ENCODE peak calls at places on chromosomes 4 and X, in six cellular contexts. One of them, this sample, is unnamed.

GRCh38 chrX:43589735-43590515 is 66.2 kb upstream of the MAOA start:
- DNase-seq in SK-N-SH: no peak
- DNase-seq in H9: no peak
- DNase-seq in OCI-LY7: no peak
- DNase-seq in astrocyte: no peak
- DNase-seq in neural progenitor cell: no peak
- DNase-seq in this sample: no peak

GRCh38 chrX:86917959-86918358 is 599.6 kb upstream of the KLHL4 start:
- DNase-seq in SK-N-SH: no peak
- DNase-seq in H9: no peak
- DNase-seq in OCI-LY7: no peak
- DNase-seq in astrocyte: no peak
- DNase-seq in neural progenitor cell: no peak
- DNase-seq in this sample: no peak

GRCh38 chrX:56758456-56758855 is 29.4 kb downstream of the NBDY start:
- DNase-seq in SK-N-SH: no peak
- DNase-seq in H9: no peak
- DNase-seq in OCI-LY7: no peak
- DNase-seq in astrocyte: no peak
- DNase-seq in neural progenitor cell: no peak
- DNase-seq in this sample: no peak

GRCh38 chrX:23385242-23385641 is 50.6 kb downstream of the PTCHD1 start:
- DNase-seq in SK-N-SH: no peak
- DNase-seq in H9: no peak
- DNase-seq in OCI-LY7: no peak
- DNase-seq in astrocyte: no peak
- DNase-seq in neural progenitor cell: no peak
- DNase-seq in this sample: no peak

GRCh38 chrX:65920620-65921019 is 119.3 kb downstream of the VSIG4 start:
- DNase-seq in SK-N-SH: no peak
- DNase-seq in H9: no peak
- DNase-seq in OCI-LY7: no peak
- DNase-seq in astrocyte: no peak
- DNase-seq in neural progenitor cell: peak
- DNase-seq in this sample: no peak

GRCh38 chrX:16547644-16548043 is 102.3 kb upstream of the S100G start:
- DNase-seq in SK-N-SH: no peak
- DNase-seq in H9: no peak
- DNase-seq in OCI-LY7: no peak
- DNase-seq in astrocyte: no peak
- DNase-seq in neural progenitor cell: no peak
- DNase-seq in this sample: no peak

GRCh38 chr4:150140774-150141400 is 62.6 kb downstream of the DCLK2 start:
- DNase-seq in SK-N-SH: no peak
- DNase-seq in H9: no peak
- DNase-seq in OCI-LY7: no peak
- DNase-seq in astrocyte: peak
- DNase-seq in neural progenitor cell: no peak
- DNase-seq in this sample: no peak

GRCh38 chr4:16532240-16532990 is 306.1 kb upstream of the TAPT1 start:
- DNase-seq in SK-N-SH: no peak
- DNase-seq in H9: no peak
- DNase-seq in OCI-LY7: no peak
- DNase-seq in astrocyte: peak
- DNase-seq in neural progenitor cell: no peak
- DNase-seq in this sample: no peak

GRCh38 chr4:185470503-185471195 is 884 bp downstream of the CCDC110 start:
- DNase-seq in SK-N-SH: peak
- DNase-seq in H9: peak
- DNase-seq in OCI-LY7: peak
- DNase-seq in astrocyte: no peak
- DNase-seq in neural progenitor cell: peak
- DNase-seq in this sample: peak

GRCh38 chrX:18701621-18702361 is 5.7 kb upstream of the PPEF1 start:
- DNase-seq in SK-N-SH: no peak
- DNase-seq in H9: no peak
- DNase-seq in OCI-LY7: no peak
- DNase-seq in astrocyte: peak
- DNase-seq in neural progenitor cell: no peak
- DNase-seq in this sample: no peak

GRCh38 chr4:86895692-86896488 is 3.7 kb upstream of the C4orf36 start:
- DNase-seq in SK-N-SH: peak
- DNase-seq in H9: no peak
- DNase-seq in OCI-LY7: peak
- DNase-seq in astrocyte: peak
- DNase-seq in neural progenitor cell: peak
- DNase-seq in this sample: peak

GRCh38 chr4:124717101-124717500 is 4.6 kb upstream of the ANKRD50 start:
- DNase-seq in SK-N-SH: no peak
- DNase-seq in H9: no peak
- DNase-seq in OCI-LY7: no peak
- DNase-seq in astrocyte: no peak
- DNase-seq in neural progenitor cell: no peak
- DNase-seq in this sample: no peak

GRCh38 chr4:157992038-157992706 is 180.7 kb downstream of the GASK1B start:
- DNase-seq in SK-N-SH: peak
- DNase-seq in H9: no peak
- DNase-seq in OCI-LY7: peak
- DNase-seq in astrocyte: peak
- DNase-seq in neural progenitor cell: peak
- DNase-seq in this sample: no peak

GRCh38 chrX:132094169-132094568 is 33.7 kb downstream of the FRMD7 start:
- DNase-seq in SK-N-SH: no peak
- DNase-seq in H9: no peak
- DNase-seq in OCI-LY7: no peak
- DNase-seq in astrocyte: peak
- DNase-seq in neural progenitor cell: no peak
- DNase-seq in this sample: no peak

GRCh38 chrX:143664302-143664701 is 28.4 kb upstream of the SLITRK4 start:
- DNase-seq in SK-N-SH: peak
- DNase-seq in H9: no peak
- DNase-seq in OCI-LY7: peak
- DNase-seq in astrocyte: no peak
- DNase-seq in neural progenitor cell: peak
- DNase-seq in this sample: no peak

GRCh38 chrX:93422693-93423092 is 250.7 kb downstream of the NAP1L3 start:
- DNase-seq in SK-N-SH: peak
- DNase-seq in H9: peak
- DNase-seq in OCI-LY7: peak
- DNase-seq in astrocyte: no peak
- DNase-seq in neural progenitor cell: peak
- DNase-seq in this sample: peak

GRCh38 chr4:160129439-160129838 is 1026.6 kb downstream of the RAPGEF2 start:
- DNase-seq in SK-N-SH: no peak
- DNase-seq in H9: no peak
- DNase-seq in OCI-LY7: no peak
- DNase-seq in astrocyte: peak
- DNase-seq in neural progenitor cell: no peak
- DNase-seq in this sample: no peak

GRCh38 chr4:6844986-6845385 is 62.5 kb downstream of the KIAA0232 start:
- DNase-seq in SK-N-SH: peak
- DNase-seq in H9: no peak
- DNase-seq in OCI-LY7: no peak
- DNase-seq in astrocyte: no peak
- DNase-seq in neural progenitor cell: peak
- DNase-seq in this sample: peak

DNA sequence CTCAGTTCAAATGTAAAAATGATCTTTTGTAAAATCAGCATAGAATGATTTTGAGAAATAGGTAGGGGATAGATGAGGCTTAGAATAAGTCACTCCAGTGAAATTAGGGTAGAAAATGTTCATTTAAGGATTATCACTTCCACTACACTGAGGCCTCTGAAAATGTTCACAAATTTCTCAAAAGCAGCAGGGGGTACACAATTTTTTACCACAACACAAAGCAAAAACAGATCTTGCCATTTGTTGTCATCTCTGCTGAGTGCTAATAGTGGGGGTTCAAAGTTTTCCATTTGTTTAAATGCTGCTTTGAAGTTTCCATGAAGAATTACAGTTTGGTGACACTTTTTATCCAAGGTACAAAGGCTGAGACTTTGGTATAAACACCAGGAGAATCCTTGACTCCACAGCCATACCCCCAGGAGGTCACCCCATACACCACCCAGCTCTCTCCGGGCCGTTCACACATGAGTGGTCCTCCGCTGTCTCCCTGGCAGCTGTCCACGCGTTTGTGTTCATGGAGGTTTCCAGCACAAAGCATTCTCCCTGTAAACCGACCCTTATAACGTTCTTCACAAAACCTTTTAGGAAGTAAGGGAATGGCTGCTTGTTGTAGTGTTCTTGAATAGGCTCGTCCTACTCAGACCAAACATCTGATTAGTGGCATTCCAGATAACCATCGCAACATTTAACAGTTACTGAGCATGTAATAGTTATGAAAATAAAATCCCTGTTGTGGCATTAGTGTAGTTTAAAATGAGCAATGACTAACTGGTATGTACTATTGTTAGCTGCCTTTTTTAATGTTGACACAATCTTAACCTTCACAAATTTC is 71.0 kb downstream of the PRSS12 start:
- DNase-seq in SK-N-SH: no peak
- DNase-seq in H9: peak
- DNase-seq in OCI-LY7: no peak
- DNase-seq in astrocyte: peak
- DNase-seq in neural progenitor cell: peak
- DNase-seq in this sample: no peak
- H3K27ac ChIP-seq in SK-N-SH: peak
- H3K27ac ChIP-seq in H9: peak
- H3K27ac ChIP-seq in OCI-LY7: peak
- H3K27ac ChIP-seq in astrocyte: peak
- H3K27ac ChIP-seq in neural progenitor cell: no peak
- H3K27ac ChIP-seq in this sample: peak

DNA sequence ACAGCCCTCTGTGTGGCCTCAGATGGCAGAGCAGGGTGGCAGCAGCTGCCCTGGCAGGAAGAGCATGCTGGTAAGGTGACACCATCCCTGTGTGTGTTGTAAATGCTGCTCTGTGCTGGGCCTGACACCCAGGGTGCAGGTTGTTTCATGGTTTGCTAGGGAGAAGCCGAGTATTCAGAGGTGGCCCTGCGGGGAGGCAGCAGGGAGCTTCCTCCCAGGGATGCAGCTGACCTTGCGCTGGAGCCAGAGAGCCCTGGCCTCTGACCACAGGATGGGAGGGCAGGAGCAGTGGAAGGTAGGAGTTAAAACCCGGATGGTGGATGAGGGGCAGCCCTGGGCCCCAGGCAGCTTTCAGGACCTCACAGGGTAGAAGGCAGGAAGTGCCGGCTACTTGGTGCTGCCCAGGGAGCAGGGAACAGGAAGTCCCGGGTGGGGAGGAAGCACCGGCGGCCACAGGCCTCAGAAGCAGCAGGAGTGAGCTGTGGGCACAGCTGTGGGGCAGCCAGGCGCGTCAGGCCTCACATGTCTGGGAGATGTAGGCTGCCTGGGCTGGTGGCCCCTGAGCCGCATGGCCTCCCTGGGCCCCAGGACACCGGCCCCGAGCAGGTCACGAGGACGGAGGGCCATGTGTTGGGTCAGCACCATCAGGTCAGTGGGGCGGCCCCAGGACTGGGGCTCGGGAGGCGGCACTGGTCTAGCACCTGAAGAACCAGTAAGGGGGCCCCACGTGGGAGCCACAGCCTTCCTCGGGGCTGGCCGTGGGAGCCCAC is 19.1 kb downstream of the SH3BP2 start:
- DNase-seq in SK-N-SH: peak
- DNase-seq in H9: peak
- DNase-seq in OCI-LY7: peak
- DNase-seq in astrocyte: peak
- DNase-seq in neural progenitor cell: peak
- DNase-seq in this sample: peak
- H2AFZ ChIP-seq in SK-N-SH: peak
- H2AFZ ChIP-seq in H9: no peak
- H2AFZ ChIP-seq in OCI-LY7: peak
- H2AFZ ChIP-seq in astrocyte: peak
- H2AFZ ChIP-seq in neural progenitor cell: no peak
- H2AFZ ChIP-seq in this sample: peak

GRCh38 chr4:140172960-140173359 is 19.0 kb upstream of the MAML3 start:
- DNase-seq in SK-N-SH: no peak
- DNase-seq in H9: no peak
- DNase-seq in OCI-LY7: no peak
- DNase-seq in astrocyte: no peak
- DNase-seq in neural progenitor cell: no peak
- DNase-seq in this sample: no peak

GRCh38 chr4:140180577-140180976 is 26.6 kb upstream of the MAML3 start:
- DNase-seq in SK-N-SH: no peak
- DNase-seq in H9: no peak
- DNase-seq in OCI-LY7: no peak
- DNase-seq in astrocyte: no peak
- DNase-seq in neural progenitor cell: no peak
- DNase-seq in this sample: no peak

GRCh38 chr4:140174535-140174934 is 20.6 kb upstream of the MAML3 start:
- DNase-seq in SK-N-SH: no peak
- DNase-seq in H9: no peak
- DNase-seq in OCI-LY7: no peak
- DNase-seq in astrocyte: no peak
- DNase-seq in neural progenitor cell: no peak
- DNase-seq in this sample: no peak

GRCh38 chr4:140176735-140177134 is 22.8 kb upstream of the MAML3 start:
- DNase-seq in SK-N-SH: no peak
- DNase-seq in H9: no peak
- DNase-seq in OCI-LY7: no peak
- DNase-seq in astrocyte: peak
- DNase-seq in neural progenitor cell: no peak
- DNase-seq in this sample: peak
- H3K27ac ChIP-seq in SK-N-SH: no peak
- H3K27ac ChIP-seq in H9: no peak
- H3K27ac ChIP-seq in OCI-LY7: no peak
- H3K27ac ChIP-seq in astrocyte: no peak
- H3K27ac ChIP-seq in neural progenitor cell: no peak
- H3K27ac ChIP-seq in this sample: no peak

GRCh38 chrX:85243155-85243554 is 424 bp downstream of the SATL1 start:
- DNase-seq in SK-N-SH: peak
- DNase-seq in H9: no peak
- DNase-seq in OCI-LY7: no peak
- DNase-seq in astrocyte: no peak
- DNase-seq in neural progenitor cell: no peak
- DNase-seq in this sample: peak

GRCh38 chrX:85244411-85245210 is 820 bp downstream of the ZNF711 start:
- DNase-seq in SK-N-SH: peak
- DNase-seq in H9: no peak
- DNase-seq in OCI-LY7: peak
- DNase-seq in astrocyte: peak
- DNase-seq in neural progenitor cell: peak
- DNase-seq in this sample: peak

DNA sequence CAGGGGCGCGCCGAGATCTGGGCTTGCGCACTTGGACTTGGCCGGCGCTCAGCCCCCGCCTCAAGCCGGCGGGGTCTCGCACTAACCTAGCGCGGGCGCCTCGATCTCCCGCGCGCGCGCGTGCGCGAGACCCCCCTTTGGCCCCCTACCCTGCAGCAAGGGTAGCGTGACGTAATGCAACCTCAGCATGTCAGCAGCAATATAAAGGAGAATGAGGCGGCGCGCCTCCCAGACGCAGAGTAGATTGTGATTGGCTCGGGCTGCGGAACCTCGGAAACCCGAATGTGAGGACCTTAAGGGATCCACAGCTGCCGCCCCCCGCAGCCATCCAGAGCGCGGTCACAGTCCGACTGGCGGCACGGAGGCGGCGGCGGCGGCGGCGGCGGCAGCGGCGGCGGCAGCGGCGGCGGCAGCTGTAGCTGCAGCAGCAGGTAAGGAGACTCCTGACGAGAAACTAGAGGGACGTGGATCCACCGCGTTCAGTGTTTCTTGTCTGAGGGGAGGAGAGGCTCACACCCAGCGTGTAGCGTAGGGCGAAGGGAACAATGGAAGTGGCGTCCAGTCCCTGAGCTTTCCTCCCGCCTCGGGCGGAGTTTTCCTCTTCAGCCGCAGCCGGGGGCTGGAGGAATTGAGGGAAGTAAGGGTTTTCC is at the start of the genes SATL1 and ZNF711:
- DNase-seq in SK-N-SH: peak
- DNase-seq in H9: peak
- DNase-seq in OCI-LY7: peak
- DNase-seq in astrocyte: peak
- DNase-seq in neural progenitor cell: peak
- DNase-seq in this sample: peak
- H2AFZ ChIP-seq in SK-N-SH: peak
- H2AFZ ChIP-seq in H9: no peak
- H2AFZ ChIP-seq in OCI-LY7: peak
- H2AFZ ChIP-seq in astrocyte: peak
- H2AFZ ChIP-seq in neural progenitor cell: peak
- H2AFZ ChIP-seq in this sample: peak

This sample was measured in osteoblast.